ENCODE peak calls at places on chromosomes 6 and 20, in six cellular contexts. S is K562, C is uterus, P is IMR-90, G is body of pancreas, N is stomach. U is an unnamed sample. For H3K4me1, the result is how much of the 10 kb centered on the place peaks cover.

GRCh38 chr6:61586934-61587537 is 699.0 kb downstream of the KHDRBS2 start:
- DNase-seq in S (no peak), C (no peak), P (no peak), G (no peak), N (no peak), U (no peak)

GRCh38 chr20:46559685-46560440 is 9.4 kb upstream of the OCSTAMP start:
- DNase-seq in S (no peak), C (no peak), P (no peak), G (no peak), N (no peak), U (no peak)

GRCh38 chr6:148495029-148495428 is 152.4 kb downstream of the SASH1 start:
- DNase-seq in S (no peak), C (no peak), P (no peak), G (no peak), N (no peak), U (no peak)

GRCh38 chr20:57429579-57430202 is 38.5 kb downstream of the RBM38 start:
- DNase-seq in S (no peak), C (no peak), P (peak), G (no peak), N (no peak), U (no peak)

GRCh38 chr6:163965426-163966348 is 551.2 kb downstream of the QKI start:
- DNase-seq in S (no peak), C (peak), P (no peak), G (peak), N (no peak), U (no peak)

GRCh38 chr6:33746651-33747100 is at the start of gene IP6K3:
- DNase-seq in S (no peak), C (peak), P (no peak), G (no peak), N (no peak), U (no peak)

GRCh38 chr6:33278392-33278741 is 1.4 kb downstream of the B3GALT4 start:
- DNase-seq in S (no peak), C (no peak), P (no peak), G (no peak), N (no peak), U (no peak)

GRCh38 chr6:101462576-101462975 is 69.1 kb downstream of the GRIK2 start:
- DNase-seq in S (no peak), C (no peak), P (peak), G (no peak), N (no peak), U (no peak)

GRCh38 chr6:25136879-25137278 is 142.3 kb upstream of the CARMIL1 start:
- DNase-seq in S (no peak), C (peak), P (no peak), G (no peak), N (no peak), U (no peak)

GRCh38 chr6:111888928-111889696 is 15.9 kb upstream of the FYN start:
- DNase-seq in S (no peak), C (peak), P (peak), G (no peak), N (no peak), U (no peak)

GRCh38 chr6:169939554-169940164 is 188.2 kb downstream of the ERMARD start:
- DNase-seq in S (no peak), C (no peak), P (no peak), G (no peak), N (no peak), U (no peak)

GRCh38 chr6:33927551-33927950 is 123.7 kb upstream of the MLN start:
- DNase-seq in S (no peak), C (peak), P (peak), G (no peak), N (no peak), U (no peak)

GRCh38 chr6:164286021-164286420 is 871.5 kb downstream of the QKI start:
- DNase-seq in S (no peak), C (no peak), P (no peak), G (no peak), N (no peak), U (no peak)

GRCh38 chr6:152071318-152071717 is 263.8 kb downstream of the ESR1 start:
- DNase-seq in S (no peak), C (no peak), P (no peak), G (no peak), N (no peak), U (no peak)

GRCh38 chr6:127051571-127052260 is 66.8 kb upstream of the RSPO3 start:
- DNase-seq in S (no peak), C (no peak), P (peak), G (no peak), N (no peak), U (no peak)

GRCh38 chr6:167700199-167700598 is 126.5 kb upstream of the AFDN start:
- DNase-seq in S (no peak), C (no peak), P (no peak), G (no peak), N (no peak), U (no peak)

GRCh38 chr6:26250806-26251075 is 114.3 kb upstream of the BTN3A2 start:
- DNase-seq in S (no peak), C (no peak), P (peak), G (no peak), N (no peak), U (no peak)

GRCh38 chr6:66533921-66534404 is 826.9 kb upstream of the EYS start:
- DNase-seq in S (no peak), C (no peak), P (no peak), G (no peak), N (no peak), U (no peak)

GRCh38 chr6:158524311-158524710 is 35.6 kb upstream of the TMEM181 start:
- DNase-seq in S (no peak), C (no peak), P (no peak), G (no peak), N (no peak), U (no peak)

GRCh38 chr6:37204014-37204751 is 34.2 kb downstream of the PIM1 start:
- DNase-seq in S (peak), C (peak), P (peak), G (peak), N (peak), U (no peak)

GRCh38 chr6:129342243-129342642 is 367.7 kb downstream of the ARHGAP18 start:
- DNase-seq in S (no peak), C (no peak), P (peak), G (no peak), N (no peak), U (no peak)

GRCh38 chr6:113449051-113449450 is 408.1 kb upstream of the MARCKS start:
- DNase-seq in S (no peak), C (no peak), P (peak), G (no peak), N (no peak), U (no peak)

GRCh38 chr6:48916523-48917050 is 546.5 kb downstream of the MMUT start:
- DNase-seq in S (no peak), C (no peak), P (no peak), G (no peak), N (no peak), U (no peak)

GRCh38 chr6:92044312-92044711 is 1375.0 kb downstream of the EPHA7 start:
- DNase-seq in S (no peak), C (no peak), P (no peak), G (no peak), N (no peak), U (no peak)

GRCh38 chr20:3751284-3751663 is 16.3 kb downstream of the ADISSP start:
- DNase-seq in S (no peak), C (no peak), P (no peak), G (no peak), N (no peak), U (no peak)

GRCh38 chr20:3751664-3752385 is 15.7 kb downstream of the ADISSP start:
- DNase-seq in S (no peak), C (no peak), P (no peak), G (peak), N (peak), U (no peak)

GRCh38 chr20:3753098-3753497 is 14.5 kb downstream of the ADISSP start:
- DNase-seq in S (peak), C (peak), P (peak), G (peak), N (peak), U (no peak)

GRCh38 chr20:3753501-3754257 is 13.9 kb downstream of the ADISSP start:
- DNase-seq in S (no peak), C (no peak), P (no peak), G (no peak), N (no peak), U (no peak)

DNA sequence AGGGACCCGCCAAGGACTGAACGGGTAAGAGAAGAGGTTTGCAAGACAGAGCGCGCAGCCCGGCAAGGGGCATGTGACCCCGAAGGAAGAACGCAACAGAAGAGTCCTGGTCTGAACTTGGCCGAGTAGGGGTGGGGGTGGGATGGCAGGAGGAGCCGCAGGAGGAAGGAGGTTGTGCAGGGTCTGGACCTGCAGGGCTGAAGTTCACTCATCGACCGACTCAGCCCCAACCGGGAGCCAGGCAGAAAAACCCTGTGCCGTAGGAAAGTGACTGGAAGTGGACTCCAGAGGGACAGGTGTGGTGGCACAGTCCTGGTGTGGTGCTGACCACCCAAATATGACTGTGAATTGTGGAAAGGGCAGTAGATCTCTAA is 15.2 kb downstream of the ADISSP start:
- DNase-seq in S (no peak), C (no peak), P (no peak), G (no peak), N (no peak), U (no peak)
- TF ChIP-seq POLR2A in S (no peak), C (no peak), P (no peak), G (no peak), N (no peak), U (no peak)

GRCh38 chr20:3307078-3307477 is 68.1 kb upstream of the SLC4A11 start:
- DNase-seq in S (no peak), C (no peak), P (no peak), G (no peak), N (no peak), U (no peak)

GRCh38 chr20:3307695-3308094 is 68.7 kb upstream of the SLC4A11 start:
- DNase-seq in S (no peak), C (no peak), P (peak), G (no peak), N (no peak), U (no peak)

GRCh38 chr20:3312940-3313656 is 74.1 kb upstream of the SLC4A11 start:
- DNase-seq in S (no peak), C (no peak), P (peak), G (peak), N (no peak), U (no peak)

GRCh38 chr20:3311623-3312022 is 72.6 kb upstream of the SLC4A11 start:
- DNase-seq in S (no peak), C (no peak), P (no peak), G (no peak), N (peak), U (no peak)

GRCh38 chr20:3309226-3309625 is 70.2 kb upstream of the SLC4A11 start:
- DNase-seq in S (no peak), C (no peak), P (no peak), G (no peak), N (no peak), U (no peak)
- H3K4me1 ChIP-seq in S (under half), C (under half), P (under half), G (under half), N (under half), U (under half)

GRCh38 chr20:6765469-6766058 is 1.9 kb upstream of the BMP2 start:
- DNase-seq in S (peak), C (no peak), P (peak), G (peak), N (no peak), U (no peak)

GRCh38 chr20:6768228-6769185 is 1.0 kb downstream of the BMP2 start:
- DNase-seq in S (no peak), C (no peak), P (peak), G (peak), N (peak), U (no peak)

GRCh38 chr20:6766433-6766832 is 1.1 kb upstream of the BMP2 start:
- DNase-seq in S (no peak), C (no peak), P (no peak), G (no peak), N (no peak), U (no peak)

GRCh38 chr20:6767166-6767535 is 335 bp upstream of the BMP2 start:
- DNase-seq in S (no peak), C (peak), P (no peak), G (no peak), N (no peak), U (no peak)

GRCh38 chr20:6767536-6768227 is at the start of gene BMP2:
- DNase-seq in S (peak), C (no peak), P (peak), G (peak), N (peak), U (no peak)
- TF ChIP-seq POLR2A in S (no peak), C (no peak), P (no peak), G (peak), N (no peak), U (no peak)

GRCh38 chr20:35663516-35663812 is 1.2 kb downstream of the CPNE1 start:
- DNase-seq in S (no peak), C (no peak), P (peak), G (no peak), N (no peak), U (no peak)
- H3K4me1 ChIP-seq in S (under half), C (under half), P (under half), G (under half), N (half or more), U (under half)

GRCh38 chr6:31350973-31351733 is 5.8 kb downstream of the HLA-B start:
- DNase-seq in S (no peak), C (no peak), P (no peak), G (no peak), N (no peak), U (no peak)

GRCh38 chr6:31354248-31354647 is 2.7 kb downstream of the HLA-B start:
- DNase-seq in S (no peak), C (no peak), P (no peak), G (no peak), N (no peak), U (no peak)

GRCh38 chr6:31351734-31352496 is 5.1 kb downstream of the HLA-B start:
- DNase-seq in S (no peak), C (no peak), P (no peak), G (no peak), N (no peak), U (no peak)

GRCh38 chr6:31353508-31353907 is 3.5 kb downstream of the HLA-B start:
- DNase-seq in S (no peak), C (no peak), P (no peak), G (no peak), N (no peak), U (no peak)

GRCh38 chr6:31352497-31353368 is 4.2 kb downstream of the HLA-B start:
- DNase-seq in S (no peak), C (no peak), P (no peak), G (no peak), N (no peak), U (no peak)
- TF ChIP-seq POLR2A in S (no peak), C (no peak), P (peak), G (peak), N (no peak), U (no peak)

GRCh38 chr6:106168097-106168888 is 82.2 kb downstream of the PRDM1 start:
- DNase-seq in S (no peak), C (no peak), P (no peak), G (no peak), N (no peak), U (no peak)
- H3K4me1 ChIP-seq in S (under half), C (under half), P (under half), G (under half), N (under half), U (under half)

GRCh38 chr20:35463455-35464300 is 8.3 kb downstream of the CEP250 start:
- DNase-seq in S (peak), C (peak), P (peak), G (peak), N (peak), U (no peak)
- TF ChIP-seq POLR2A in S (no peak), C (no peak), P (no peak), G (no peak), N (no peak), U (no peak)

DNA sequence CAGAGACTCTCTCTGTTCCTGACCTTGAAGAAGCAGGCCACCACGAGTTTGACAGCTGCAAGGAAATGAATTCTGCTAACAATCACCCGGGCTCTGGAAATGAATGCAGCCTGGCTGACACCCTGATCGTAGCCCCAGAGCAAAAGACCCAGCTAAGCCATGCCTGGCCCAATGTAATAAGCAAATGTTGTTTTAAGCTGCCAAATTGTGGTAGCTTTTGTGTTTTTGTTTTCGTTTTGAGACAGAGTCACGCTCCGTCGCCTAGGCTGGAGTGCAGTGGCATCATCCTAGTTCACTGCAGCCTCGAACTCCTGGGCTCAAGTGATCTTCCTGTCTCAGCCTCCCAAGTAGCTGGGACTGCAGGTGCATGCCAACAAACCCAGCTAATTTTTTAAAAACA is 3.3 kb upstream of the OXT start:
- DNase-seq in S (peak), C (no peak), P (no peak), G (no peak), N (no peak), U (no peak)
- H3K4me1 ChIP-seq in S (under half), C (under half), P (under half), G (under half), N (under half), U (under half)